ENCODE peak calls at places on chromosomes 2 and 18, in six cellular contexts. One of them, this sample, is unnamed.

GRCh38 chr2:217035967-217036366 is 176.1 kb upstream of the TNP1 start:
- DNase-seq in left ventricle myocardium inferior: peak; percentile 67
- DNase-seq in WERI-Rb-1: no peak
- DNase-seq in A673: no peak
- DNase-seq in psoas muscle: peak; percentile 34
- DNase-seq in uterus: peak; percentile 28
- DNase-seq in this sample: no peak

GRCh38 chr2:136116111-136116812 is 1.7 kb downstream of the CXCR4 start:
- DNase-seq in left ventricle myocardium inferior: peak; percentile 62
- DNase-seq in WERI-Rb-1: peak; percentile 11
- DNase-seq in A673: peak; percentile 42
- DNase-seq in psoas muscle: peak; percentile 37
- DNase-seq in uterus: no peak
- DNase-seq in this sample: peak; percentile 61

GRCh38 chr18:22983175-22983574 is 50.0 kb downstream of the RBBP8 start:
- DNase-seq in left ventricle myocardium inferior: no peak
- DNase-seq in WERI-Rb-1: no peak
- DNase-seq in A673: peak; percentile 52
- DNase-seq in psoas muscle: no peak
- DNase-seq in uterus: no peak
- DNase-seq in this sample: no peak

GRCh38 chr2:196224767-196225166 is 53.4 kb upstream of the STK17B start:
- DNase-seq in left ventricle myocardium inferior: no peak
- DNase-seq in WERI-Rb-1: no peak
- DNase-seq in A673: no peak
- DNase-seq in psoas muscle: no peak
- DNase-seq in uterus: no peak
- DNase-seq in this sample: no peak

GRCh38 chr2:171509945-171510731 is 12.1 kb upstream of the CYBRD1 start:
- DNase-seq in left ventricle myocardium inferior: no peak
- DNase-seq in WERI-Rb-1: no peak
- DNase-seq in A673: no peak
- DNase-seq in psoas muscle: no peak
- DNase-seq in uterus: no peak
- DNase-seq in this sample: no peak

GRCh38 chr2:130977461-130978050 is 115.7 kb downstream of the FAM168B start:
- DNase-seq in left ventricle myocardium inferior: no peak
- DNase-seq in WERI-Rb-1: no peak
- DNase-seq in A673: no peak
- DNase-seq in psoas muscle: no peak
- DNase-seq in uterus: no peak
- DNase-seq in this sample: no peak

GRCh38 chr2:182980115-182980514 is 58.1 kb downstream of the NCKAP1 start:
- DNase-seq in left ventricle myocardium inferior: no peak
- DNase-seq in WERI-Rb-1: no peak
- DNase-seq in A673: peak; percentile 81
- DNase-seq in psoas muscle: no peak
- DNase-seq in uterus: no peak
- DNase-seq in this sample: no peak

GRCh38 chr2:97691166-97691565 is 21.7 kb downstream of the C2orf92 start:
- DNase-seq in left ventricle myocardium inferior: no peak
- DNase-seq in WERI-Rb-1: no peak
- DNase-seq in A673: no peak
- DNase-seq in psoas muscle: no peak
- DNase-seq in uterus: no peak
- DNase-seq in this sample: no peak

GRCh38 chr2:237471457-237472186 is 15.4 kb upstream of the MLPH start:
- DNase-seq in left ventricle myocardium inferior: no peak
- DNase-seq in WERI-Rb-1: peak; percentile 58
- DNase-seq in A673: peak; percentile 29
- DNase-seq in psoas muscle: peak; percentile 45
- DNase-seq in uterus: no peak
- DNase-seq in this sample: no peak

GRCh38 chr2:233210843-233211600 is 40.5 kb upstream of the ATG16L1 start:
- DNase-seq in left ventricle myocardium inferior: peak; percentile 75
- DNase-seq in WERI-Rb-1: no peak
- DNase-seq in A673: peak; percentile 67
- DNase-seq in psoas muscle: peak; percentile 77
- DNase-seq in uterus: peak; percentile 52
- DNase-seq in this sample: peak; percentile 75

GRCh38 chr2:156229724-156230362 is 102.7 kb downstream of the NR4A2 start:
- DNase-seq in left ventricle myocardium inferior: no peak
- DNase-seq in WERI-Rb-1: no peak
- DNase-seq in A673: no peak
- DNase-seq in psoas muscle: no peak
- DNase-seq in uterus: no peak
- DNase-seq in this sample: no peak

GRCh38 chr2:62305421-62306176 is 109.7 kb downstream of the B3GNT2 start:
- DNase-seq in left ventricle myocardium inferior: no peak
- DNase-seq in WERI-Rb-1: no peak
- DNase-seq in A673: no peak
- DNase-seq in psoas muscle: no peak
- DNase-seq in uterus: no peak
- DNase-seq in this sample: no peak

GRCh38 chr2:234275515-234275914 is 221.4 kb downstream of the ARL4C start:
- DNase-seq in left ventricle myocardium inferior: no peak
- DNase-seq in WERI-Rb-1: no peak
- DNase-seq in A673: no peak
- DNase-seq in psoas muscle: no peak
- DNase-seq in uterus: no peak
- DNase-seq in this sample: no peak

GRCh38 chr18:45014047-45014501 is 333.4 kb downstream of the SETBP1 start:
- DNase-seq in left ventricle myocardium inferior: no peak
- DNase-seq in WERI-Rb-1: no peak
- DNase-seq in A673: peak; percentile 17
- DNase-seq in psoas muscle: peak; percentile 45
- DNase-seq in uterus: peak; percentile 43
- DNase-seq in this sample: no peak

GRCh38 chr2:239601880-239602279 is 201.1 kb upstream of the HDAC4 start:
- DNase-seq in left ventricle myocardium inferior: no peak
- DNase-seq in WERI-Rb-1: no peak
- DNase-seq in A673: no peak
- DNase-seq in psoas muscle: no peak
- DNase-seq in uterus: no peak
- DNase-seq in this sample: no peak

GRCh38 chr2:101089419-101089818 is 61.8 kb downstream of the TBC1D8 start:
- DNase-seq in left ventricle myocardium inferior: no peak
- DNase-seq in WERI-Rb-1: no peak
- DNase-seq in A673: no peak
- DNase-seq in psoas muscle: no peak
- DNase-seq in uterus: no peak
- DNase-seq in this sample: no peak

GRCh38 chr2:127608061-127609011 is 37.6 kb upstream of the GPR17 start:
- DNase-seq in left ventricle myocardium inferior: no peak
- DNase-seq in WERI-Rb-1: peak; percentile 3
- DNase-seq in A673: no peak
- DNase-seq in psoas muscle: no peak
- DNase-seq in uterus: no peak
- DNase-seq in this sample: no peak

GRCh38 chr18:59049726-59050660 is 89.7 kb upstream of the SEC11C start:
- DNase-seq in left ventricle myocardium inferior: no peak
- DNase-seq in WERI-Rb-1: peak; percentile 98
- DNase-seq in A673: peak; percentile 22
- DNase-seq in psoas muscle: no peak
- DNase-seq in uterus: no peak
- DNase-seq in this sample: no peak

GRCh38 chr18:44927127-44927849 is 246.6 kb downstream of the SETBP1 start:
- DNase-seq in left ventricle myocardium inferior: no peak
- DNase-seq in WERI-Rb-1: no peak
- DNase-seq in A673: no peak
- DNase-seq in psoas muscle: no peak
- DNase-seq in uterus: no peak
- DNase-seq in this sample: no peak

GRCh38 chr2:119699016-119699606 is 20.1 kb downstream of the TMEM177 start:
- DNase-seq in left ventricle myocardium inferior: no peak
- DNase-seq in WERI-Rb-1: no peak
- DNase-seq in A673: no peak
- DNase-seq in psoas muscle: no peak
- DNase-seq in uterus: no peak
- DNase-seq in this sample: no peak

GRCh38 chr2:46029332-46029811 is 267.8 kb upstream of the EPAS1 start:
- DNase-seq in left ventricle myocardium inferior: peak; percentile 27
- DNase-seq in WERI-Rb-1: no peak
- DNase-seq in A673: no peak
- DNase-seq in psoas muscle: no peak
- DNase-seq in uterus: no peak
- DNase-seq in this sample: no peak

GRCh38 chr2:16177671-16178180 is 237.4 kb downstream of the MYCN start:
- DNase-seq in left ventricle myocardium inferior: no peak
- DNase-seq in WERI-Rb-1: no peak
- DNase-seq in A673: no peak
- DNase-seq in psoas muscle: no peak
- DNase-seq in uterus: no peak
- DNase-seq in this sample: no peak

GRCh38 chr18:35982404-35983114 is 10.1 kb downstream of the RMP24 start:
- DNase-seq in left ventricle myocardium inferior: no peak
- DNase-seq in WERI-Rb-1: no peak
- DNase-seq in A673: peak; percentile 6
- DNase-seq in psoas muscle: no peak
- DNase-seq in uterus: no peak
- DNase-seq in this sample: no peak

GRCh38 chr2:51084750-51085149 is 52.8 kb upstream of the NRXN1 start:
- DNase-seq in left ventricle myocardium inferior: no peak
- DNase-seq in WERI-Rb-1: no peak
- DNase-seq in A673: no peak
- DNase-seq in psoas muscle: no peak
- DNase-seq in uterus: no peak
- DNase-seq in this sample: no peak

GRCh38 chr2:24365826-24366225 is 5.5 kb upstream of the ITSN2 start:
- DNase-seq in left ventricle myocardium inferior: no peak
- DNase-seq in WERI-Rb-1: no peak
- DNase-seq in A673: no peak
- DNase-seq in psoas muscle: no peak
- DNase-seq in uterus: no peak
- DNase-seq in this sample: no peak

GRCh38 chr2:43169987-43170732 is 56.2 kb downstream of the ZFP36L2 start:
- DNase-seq in left ventricle myocardium inferior: no peak
- DNase-seq in WERI-Rb-1: peak; percentile 71
- DNase-seq in A673: peak; percentile 36
- DNase-seq in psoas muscle: no peak
- DNase-seq in uterus: no peak
- DNase-seq in this sample: no peak

GRCh38 chr2:167186465-167186864 is 298.2 kb downstream of the XIRP2 start:
- DNase-seq in left ventricle myocardium inferior: no peak
- DNase-seq in WERI-Rb-1: no peak
- DNase-seq in A673: no peak
- DNase-seq in psoas muscle: no peak
- DNase-seq in uterus: no peak
- DNase-seq in this sample: no peak

GRCh38 chr2:36450466-36451196 is 95.1 kb downstream of the CRIM1 start:
- DNase-seq in left ventricle myocardium inferior: no peak
- DNase-seq in WERI-Rb-1: no peak
- DNase-seq in A673: peak; percentile 58
- DNase-seq in psoas muscle: no peak
- DNase-seq in uterus: peak; percentile 35
- DNase-seq in this sample: no peak

GRCh38 chr2:108823286-108823685 is 36.7 kb downstream of the CCDC138 start:
- DNase-seq in left ventricle myocardium inferior: no peak
- DNase-seq in WERI-Rb-1: no peak
- DNase-seq in A673: no peak
- DNase-seq in psoas muscle: no peak
- DNase-seq in uterus: no peak
- DNase-seq in this sample: no peak

DNA sequence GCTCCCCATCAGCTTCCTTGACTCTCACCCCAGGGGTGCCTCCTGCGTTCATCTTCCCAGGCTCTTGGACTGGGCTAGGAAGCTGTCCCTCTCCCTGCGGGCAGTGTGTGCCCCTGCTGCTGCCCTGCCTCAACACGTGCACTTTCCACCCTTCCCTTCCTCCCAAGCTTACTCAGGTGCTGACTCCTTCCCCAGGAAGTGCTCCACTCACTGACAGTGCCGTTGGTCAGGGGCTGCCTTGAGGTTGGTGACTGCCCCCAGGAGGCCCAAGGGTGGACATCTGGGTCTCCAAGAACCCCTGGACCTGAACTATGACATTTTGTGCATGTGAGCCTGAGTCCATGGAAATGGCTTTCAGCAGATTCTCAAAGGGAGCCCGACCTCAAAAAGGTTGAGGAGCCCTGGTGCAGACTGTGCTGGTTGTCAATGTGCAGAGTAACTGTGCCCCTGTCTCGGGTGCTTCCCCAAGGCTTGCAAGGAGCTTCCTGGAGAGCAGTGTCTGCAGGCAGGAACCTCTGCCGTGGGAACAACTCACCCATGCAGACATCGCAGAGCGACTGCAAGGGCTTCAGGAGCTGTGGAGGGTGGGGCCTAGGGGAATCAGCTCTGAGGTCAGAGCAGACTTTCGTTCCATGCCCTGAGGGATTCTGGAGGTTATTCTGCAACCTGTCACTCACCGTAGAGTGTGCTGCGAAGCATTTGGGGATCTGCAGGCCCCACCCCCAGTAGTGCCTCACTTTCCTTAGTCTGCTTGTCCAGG is 116.5 kb upstream of the MCFD2 start:
- DNase-seq in left ventricle myocardium inferior: no peak
- DNase-seq in WERI-Rb-1: no peak
- DNase-seq in A673: no peak
- DNase-seq in psoas muscle: no peak
- DNase-seq in uterus: no peak
- DNase-seq in this sample: no peak
- H3K36me3 ChIP-seq in left ventricle myocardium inferior: peaks cover 21% of the 10 kb centered on the region
- H3K36me3 ChIP-seq in WERI-Rb-1: peaks cover 14% of the 10 kb centered on the region
- H3K36me3 ChIP-seq in A673: no peaks in the 10 kb centered on the region
- H3K36me3 ChIP-seq in psoas muscle: no peaks in the 10 kb centered on the region
- H3K36me3 ChIP-seq in uterus: no peaks in the 10 kb centered on the region
- H3K36me3 ChIP-seq in this sample: peaks cover 44% of the 10 kb centered on the region

DNA sequence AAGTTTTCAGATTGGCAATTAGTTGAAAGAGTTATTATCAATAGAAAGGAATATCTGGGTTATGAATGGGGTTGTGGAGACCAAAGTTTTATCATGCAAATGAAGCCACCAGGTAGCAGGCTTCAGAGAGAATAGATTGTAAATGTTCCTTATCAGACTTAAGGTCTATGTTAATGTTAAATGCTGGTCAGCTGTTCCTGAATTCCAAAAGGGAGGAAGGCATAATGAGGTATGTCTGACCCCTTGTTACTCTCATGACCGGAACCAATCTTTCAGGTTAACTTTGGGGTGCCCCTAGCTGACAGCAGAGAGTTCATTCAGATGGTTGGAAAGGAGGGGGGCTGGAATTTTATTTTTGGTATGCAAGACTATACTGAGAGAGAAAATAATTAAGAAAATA is 47.9 kb downstream of the RIT2 start:
- DNase-seq in left ventricle myocardium inferior: no peak
- DNase-seq in WERI-Rb-1: no peak
- DNase-seq in A673: no peak
- DNase-seq in psoas muscle: no peak
- DNase-seq in uterus: no peak
- DNase-seq in this sample: no peak
- H3K36me3 ChIP-seq in left ventricle myocardium inferior: no peaks in the 10 kb centered on the region
- H3K36me3 ChIP-seq in WERI-Rb-1: no peaks in the 10 kb centered on the region
- H3K36me3 ChIP-seq in A673: no peaks in the 10 kb centered on the region
- H3K36me3 ChIP-seq in psoas muscle: no peaks in the 10 kb centered on the region
- H3K36me3 ChIP-seq in uterus: no peaks in the 10 kb centered on the region
- H3K36me3 ChIP-seq in this sample: no peaks in the 10 kb centered on the region

GRCh38 chr2:73952499-73953446 is 26.1 kb downstream of the DGUOK start:
- DNase-seq in left ventricle myocardium inferior: no peak
- DNase-seq in WERI-Rb-1: no peak
- DNase-seq in A673: no peak
- DNase-seq in psoas muscle: peak; percentile 20
- DNase-seq in uterus: no peak
- DNase-seq in this sample: no peak
- H3K36me3 ChIP-seq in left ventricle myocardium inferior: peaks cover 95% of the 10 kb centered on the region
- H3K36me3 ChIP-seq in WERI-Rb-1: peaks cover 96% of the 10 kb centered on the region
- H3K36me3 ChIP-seq in A673: peaks cover 48% of the 10 kb centered on the region
- H3K36me3 ChIP-seq in psoas muscle: peaks cover 13% of the 10 kb centered on the region
- H3K36me3 ChIP-seq in uterus: no peaks in the 10 kb centered on the region
- H3K36me3 ChIP-seq in this sample: peaks cover 94% of the 10 kb centered on the region

GRCh38 chr2:158995677-158996049 is 27.2 kb downstream of the TANC1 start:
- DNase-seq in left ventricle myocardium inferior: no peak
- DNase-seq in WERI-Rb-1: no peak
- DNase-seq in A673: no peak
- DNase-seq in psoas muscle: no peak
- DNase-seq in uterus: no peak
- DNase-seq in this sample: no peak
- H3K36me3 ChIP-seq in left ventricle myocardium inferior: no peaks in the 10 kb centered on the region
- H3K36me3 ChIP-seq in WERI-Rb-1: no peaks in the 10 kb centered on the region
- H3K36me3 ChIP-seq in A673: no peaks in the 10 kb centered on the region
- H3K36me3 ChIP-seq in psoas muscle: no peaks in the 10 kb centered on the region
- H3K36me3 ChIP-seq in uterus: no peaks in the 10 kb centered on the region
- H3K36me3 ChIP-seq in this sample: no peaks in the 10 kb centered on the region